ENCODE peak calls at places on chromosomes 12 and 14, in four cellular contexts. Z is HCT116, D is K562, F is HepG2. U is an unnamed sample. For H3K9me3, the result is how much of the 10 kb centered on the place peaks cover.

GRCh38 chr14:31990959-31991541 is 86.1 kb upstream of the ARHGAP5 start:
- DNase-seq in Z (no peak), D (no peak), F (peak), U (no peak)

GRCh38 chr14:99928963-99929362 is 135.8 kb downstream of the EML1 start:
- DNase-seq in Z (no peak), D (no peak), F (no peak), U (no peak)

GRCh38 chr14:99537399-99537798 is 56.2 kb downstream of the CCNK start:
- DNase-seq in Z (no peak), D (no peak), F (no peak), U (no peak)

GRCh38 chr14:74834682-74835392 is 41.1 kb downstream of the PROX2 start:
- DNase-seq in Z (no peak), D (no peak), F (no peak), U (no peak)

GRCh38 chr12:83664650-83665049 is 977.9 kb downstream of the TMTC2 start:
- DNase-seq in Z (no peak), D (no peak), F (no peak), U (no peak)

GRCh38 chr14:61476737-61477410 is 155.5 kb downstream of the PRKCH start:
- DNase-seq in Z (no peak), D (peak), F (no peak), U (no peak)

GRCh38 chr12:104281636-104282035 is 21.9 kb upstream of the EID3 start:
- DNase-seq in Z (no peak), D (no peak), F (no peak), U (no peak)

GRCh38 chr12:51647647-51648046 is 56.6 kb downstream of the SCN8A start:
- DNase-seq in Z (no peak), D (no peak), F (no peak), U (no peak)

GRCh38 chr12:15846887-15847286 is 35.3 kb upstream of the STRAP start:
- DNase-seq in Z (no peak), D (no peak), F (no peak), U (no peak)

GRCh38 chr12:54701940-54702592 is 53.9 kb upstream of the DCD start:
- DNase-seq in Z (peak), D (peak), F (peak), U (no peak)

GRCh38 chr12:93902736-93903562 is 225.8 kb downstream of the CRADD start:
- DNase-seq in Z (no peak), D (no peak), F (peak), U (no peak)

GRCh38 chr14:69921052-69921451 is 41.8 kb downstream of the SMOC1 start:
- DNase-seq in Z (no peak), D (no peak), F (no peak), U (no peak)

GRCh38 chr14:44112774-44113460 is 394.2 kb downstream of the FSCB start:
- DNase-seq in Z (no peak), D (no peak), F (no peak), U (no peak)

GRCh38 chr12:130677957-130678558 is 38.0 kb downstream of the RIMBP2 start:
- DNase-seq in Z (no peak), D (no peak), F (no peak), U (no peak)

GRCh38 chr14:27391331-27391730 is 793.5 kb upstream of the NOVA1 start:
- DNase-seq in Z (no peak), D (no peak), F (no peak), U (no peak)
- H3K9me3 ChIP-seq in Z (under half), D (under half), F (half or more), U (under half)

DNA sequence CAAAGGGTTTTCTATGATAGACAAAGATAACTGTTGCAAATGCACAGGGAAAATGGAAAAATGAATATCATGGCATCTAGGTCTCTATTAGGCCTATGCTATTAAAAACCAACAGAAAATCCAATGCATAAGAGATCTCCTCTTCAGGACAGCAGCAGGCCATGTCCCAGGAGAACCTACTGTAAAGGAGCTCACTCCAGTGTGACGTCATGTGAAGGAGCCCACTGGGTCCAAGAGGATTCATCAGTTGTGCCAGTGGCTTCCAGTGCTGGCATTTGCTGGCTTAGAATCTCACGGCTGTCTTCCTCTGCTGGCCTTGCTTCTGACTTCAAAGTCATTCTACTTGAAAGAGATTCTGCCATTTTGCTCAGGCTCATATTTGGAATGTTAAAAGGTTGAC is 75.5 kb upstream of the ARID2 start:
- DNase-seq in Z (no peak), D (no peak), F (no peak), U (no peak)
- TF ChIP-seq SIN3A in Z (no peak), D (no peak), F (no peak), U (no peak)

GRCh38 chr12:108696111-108696995 is 35.0 kb downstream of the CORO1C start:
- DNase-seq in Z (no peak), D (peak), F (no peak), U (no peak)
- TF ChIP-seq TCF7L2 in Z (no peak), D (no peak), F (no peak), U (no peak)

GRCh38 chr12:133105620-133106019 is 24.5 kb downstream of the ZNF891 start:
- DNase-seq in Z (no peak), D (no peak), F (no peak), U (no peak)
- H3K9me3 ChIP-seq in Z (half or more), D (under half), F (half or more), U (half or more)

GRCh38 chr12:6603095-6603567 is 4.0 kb downstream of the CHD4 start:
- DNase-seq in Z (no peak), D (no peak), F (no peak), U (no peak)
- TF ChIP-seq SIN3A in Z (no peak), D (no peak), F (no peak), U (no peak)

DNA sequence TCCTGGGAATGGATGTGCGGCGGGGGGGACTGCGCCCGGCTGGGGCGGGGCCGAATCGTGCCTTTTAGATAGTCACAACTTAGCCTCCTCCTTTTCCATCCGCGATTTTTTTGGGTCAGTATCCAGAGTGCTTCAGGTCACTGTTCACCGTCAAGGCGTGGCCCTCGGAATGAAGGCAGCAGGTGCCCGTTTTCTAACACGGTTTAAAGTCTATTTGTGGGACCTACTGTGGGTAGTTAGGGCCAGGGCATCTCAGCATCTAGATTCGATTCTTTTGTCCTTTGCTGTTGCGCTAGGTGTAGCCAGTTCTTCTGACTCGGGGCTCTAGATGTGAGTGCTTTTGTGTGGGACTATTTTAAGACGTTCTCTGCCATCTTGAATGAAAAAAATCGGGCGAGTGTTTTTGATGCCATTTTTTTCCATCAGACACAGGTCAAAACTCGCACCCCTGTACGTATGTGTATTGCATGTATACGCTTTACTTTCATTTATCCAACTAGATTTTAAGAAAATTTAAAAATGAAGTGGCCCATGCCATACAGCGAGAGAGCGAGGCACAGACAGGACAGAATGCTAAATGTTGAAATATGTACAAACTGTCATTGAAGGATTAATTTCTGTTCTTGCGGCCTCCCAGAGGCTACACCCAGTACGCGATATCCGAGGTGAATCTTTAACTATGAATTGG is 701 bp downstream of the VEZT start:
- DNase-seq in Z (no peak), D (peak), F (no peak), U (no peak)
- TF ChIP-seq TCF7L2 in Z (no peak), D (no peak), F (no peak), U (no peak)